ENCODE peak calls at places on chromosome X, in six cellular contexts. P, U, E, V, X and O are unnamed samples.

GRCh38 chrX:22389544-22390243 is 117.0 kb downstream of the CBLL2 start:
- DNase-seq in P (no peak), U (no peak), E (no peak), V (peak), X (no peak), O (no peak)

GRCh38 chrX:49303346-49303745 is at the start of gene GAGE10:
- DNase-seq in P (no peak), U (no peak), E (no peak), V (no peak), X (no peak), O (no peak)

GRCh38 chrX:24148535-24149345 is 789 bp upstream of the ZFX start:
- DNase-seq in P (no peak), U (no peak), E (peak), V (no peak), X (no peak), O (no peak)

GRCh38 chrX:42748067-42748850 is 29.7 kb downstream of the PPP1R2C start:
- DNase-seq in P (no peak), U (no peak), E (no peak), V (no peak), X (no peak), O (no peak)

GRCh38 chrX:149129767-149130166 is 375.3 kb downstream of the IDS start:
- DNase-seq in P (no peak), U (no peak), E (no peak), V (no peak), X (no peak), O (no peak)

GRCh38 chrX:138519296-138519695 is 192.2 kb downstream of the FGF13 start:
- DNase-seq in P (no peak), U (no peak), E (no peak), V (peak), X (peak), O (no peak)

GRCh38 chrX:93673869-93674271 is at the start of gene FAM133A:
- DNase-seq in P (no peak), U (no peak), E (no peak), V (no peak), X (no peak), O (no peak)

GRCh38 chrX:8668797-8669196 is 63.1 kb downstream of the ANOS1 start:
- DNase-seq in P (no peak), U (no peak), E (no peak), V (no peak), X (peak), O (no peak)

GRCh38 chrX:63275127-63275526 is 76.0 kb downstream of the SPIN4 start:
- DNase-seq in P (no peak), U (no peak), E (peak), V (no peak), X (peak), O (no peak)